ENCODE peak calls at places on chromosomes 16 and 17, in five cellular contexts. Y is A549, C is HCT116, B is transverse colon, F is heart left ventricle. Q is an unnamed sample.

GRCh38 chr17:31390748-31391495 is 553 bp upstream of the RAB11FIP4 start:
- DNase-seq in C (no peak), Y (no peak), B (no peak), F (no peak), Q (peak; percentile 42)

GRCh38 chr16:49050607-49051006 is 231.0 kb downstream of the CBLN1 start:
- DNase-seq in Y (no peak), C (no peak), B (no peak), F (no peak), Q (no peak)

GRCh38 chr16:2424061-2425007 is 4.9 kb upstream of the CCNF start:
- DNase-seq in Y (no peak), F (no peak), B (no peak), C (no peak), Q (no peak)

GRCh38 chr16:2142942-2143868 is 5.2 kb upstream of the RAB26 start:
- DNase-seq in Y (no peak), F (no peak), B (no peak), C (no peak), Q (peak; percentile 18)

GRCh38 chr16:65101009-65101408 is 20.9 kb downstream of the CDH11 start:
- DNase-seq in F (no peak), Y (no peak), C (no peak), B (no peak), Q (no peak)

GRCh38 chr16:70790815-70791214 is 10.1 kb downstream of the VAC14 start:
- DNase-seq in Y (no peak), B (no peak), F (no peak), C (no peak), Q (no peak)

GRCh38 chr17:37828313-37829124 is 83.7 kb upstream of the HNF1B start:
- DNase-seq in F (no peak), B (no peak), C (no peak), Y (peak; percentile 77), Q (no peak)

GRCh38 chr17:14051692-14052091 is 17.6 kb upstream of the COX10 start:
- DNase-seq in C (no peak), B (no peak), F (no peak), Y (no peak), Q (no peak)

GRCh38 chr17:83080641-83081560 is 1.5 kb downstream of the METRNL start:
- DNase-seq in B (peak; percentile 52), F (no peak), C (no peak), Y (no peak), Q (no peak)

GRCh38 chr17:67469208-67469980 is 92.3 kb downstream of the PITPNC1 start:
- DNase-seq in B (no peak), F (no peak), Y (no peak), C (no peak), Q (no peak)

GRCh38 chr16:50520451-50521245 is 27.5 kb upstream of the NKD1 start:
- DNase-seq in C (no peak), B (no peak), Y (no peak), F (no peak), Q (peak; percentile 19)

GRCh38 chr16:88971371-88972097 is 5.5 kb downstream of the CBFA2T3 start:
- DNase-seq in Y (no peak), F (no peak), B (peak; percentile 70), C (no peak), Q (no peak)

GRCh38 chr17:17173921-17174320 is 32.2 kb downstream of the PLD6 start:
- DNase-seq in C (no peak), F (no peak), B (no peak), Y (no peak), Q (no peak)

GRCh38 chr16:4272114-4272954 is 489 bp downstream of the TFAP4 start:
- DNase-seq in F (peak; percentile 73), Y (peak; percentile 44), C (no peak), B (peak; percentile 52), Q (peak; percentile 67)

GRCh38 chr17:38970128-38970527 is 2.9 kb upstream of the FBXO47 start:
- DNase-seq in Y (no peak), C (no peak), F (no peak), B (no peak), Q (no peak)

GRCh38 chr17:5044630-5045029 is 9.4 kb upstream of the SLC52A1 start:
- DNase-seq in Y (no peak), C (no peak), F (no peak), B (no peak), Q (no peak)

GRCh38 chr16:66131156-66131807 is 235.2 kb upstream of the CDH5 start:
- DNase-seq in Y (no peak), F (no peak), C (no peak), B (no peak), Q (no peak)

GRCh38 chr17:81635431-81635830 is 1.5 kb downstream of the NPLOC4 start:
- DNase-seq in C (peak; percentile 51), B (peak; percentile 50), F (no peak), Y (no peak), Q (no peak)

GRCh38 chr17:78185981-78186688 is 717 bp downstream of the TK1 start:
- DNase-seq in F (no peak), B (peak; percentile 74), C (no peak), Y (peak; percentile 73), Q (no peak)

GRCh38 chr17:78184311-78184710 is 2.5 kb downstream of the TK1 start:
- DNase-seq in C (no peak), Y (no peak), F (no peak), B (no peak), Q (no peak)

GRCh38 chr17:78184868-78185267 is 2.0 kb downstream of the TK1 start:
- DNase-seq in F (no peak), Y (no peak), C (no peak), B (no peak), Q (peak; percentile 85)

GRCh38 chr17:78182504-78182903 is 4.3 kb downstream of the TK1 start:
- DNase-seq in F (no peak), C (no peak), Y (no peak), B (no peak), Q (no peak)

GRCh38 chr17:78186689-78187595 is at the start of the genes AFMID and TK1:
- DNase-seq in F (peak; percentile 96), B (peak; percentile 99), Y (peak; percentile 100), C (peak; percentile 99), Q (peak; percentile 99)
- TF ChIP-seq POLR2A in F (peak; percentile 87), B (peak; percentile 72), Y (peak; percentile 95), C (peak; percentile 99), Q (peak; percentile 85)

DNA sequence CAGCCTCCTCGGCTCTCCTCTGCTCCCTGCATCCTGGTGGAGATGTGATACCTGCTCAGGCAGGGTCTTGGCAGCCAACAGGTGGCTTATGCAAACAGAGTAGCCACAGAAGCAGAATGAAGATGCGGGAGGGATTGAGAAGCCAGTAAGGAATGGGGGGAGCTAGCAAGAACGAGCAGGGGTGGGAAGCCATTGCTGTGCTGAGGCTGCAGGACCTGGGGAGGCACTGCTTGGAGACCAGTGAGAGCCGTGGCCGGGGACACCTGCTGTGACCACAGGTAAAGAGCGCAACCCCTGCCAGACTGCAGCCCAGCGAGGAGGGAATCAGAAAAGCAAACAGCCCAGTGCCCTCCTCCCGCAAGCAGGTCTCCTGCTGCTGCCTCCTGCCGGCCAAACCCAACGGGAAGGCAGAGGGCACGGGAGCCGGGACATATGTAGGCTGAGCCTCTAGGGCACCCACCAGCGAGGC is 14.7 kb downstream of the AIPL1 start:
- DNase-seq in B (no peak), C (no peak), Y (peak; percentile 38), F (no peak), Q (no peak)
- TF ChIP-seq CTCF in B (no peak), C (peak; percentile 60), Y (peak; percentile 40), F (peak; percentile 20), Q (peak; percentile 30)

GRCh38 chr17:1200440-1200839 is 20.7 kb upstream of the ABR start:
- DNase-seq in Y (no peak), F (no peak), C (no peak), B (no peak), Q (no peak)

GRCh38 chr17:1196946-1197345 is 17.2 kb upstream of the ABR start:
- DNase-seq in Y (no peak), B (no peak), F (no peak), C (no peak), Q (no peak)

GRCh38 chr17:1201132-1201702 is 21.4 kb upstream of the ABR start:
- DNase-seq in C (no peak), B (no peak), Y (no peak), F (no peak), Q (no peak)

GRCh38 chr17:1197781-1198490 is 18.2 kb upstream of the ABR start:
- DNase-seq in F (peak; percentile 82), B (peak; percentile 82), C (no peak), Y (no peak), Q (peak; percentile 74)

DNA sequence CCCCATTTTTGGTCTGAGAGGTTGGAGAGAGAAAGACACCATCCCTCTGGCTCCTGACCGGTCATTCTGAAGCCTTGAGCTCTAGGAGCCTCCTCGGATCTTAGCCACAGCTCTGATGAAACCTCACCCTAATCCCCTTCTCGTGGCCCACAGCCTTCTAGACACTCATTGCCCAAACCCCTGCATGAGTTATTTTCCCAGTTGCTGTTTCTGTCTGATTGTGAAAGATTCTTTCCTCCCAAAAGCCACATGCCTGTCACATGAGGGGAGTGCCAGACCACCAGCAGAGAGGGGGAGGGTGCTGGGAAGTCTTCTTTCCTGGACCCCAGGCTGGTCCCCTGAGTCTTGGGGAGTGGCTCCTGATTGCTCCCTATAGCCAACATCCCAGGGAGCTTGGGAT is 17.6 kb upstream of the ABR start:
- DNase-seq in B (no peak), F (no peak), C (no peak), Y (no peak), Q (no peak)
- H3K27ac ChIP-seq in B (peak overlapping the region; percentile 74), F (peak overlapping the region; percentile 42), C (no peak overlapping the region), Y (no peak overlapping the region), Q (no peak overlapping the region)

GRCh38 chr17:61565213-61565612 is 25.8 kb downstream of the NACA2 start:
- DNase-seq in C (no peak), F (no peak), Y (no peak), B (no peak), Q (no peak)

GRCh38 chr17:61570118-61570517 is 20.9 kb downstream of the NACA2 start:
- DNase-seq in B (no peak), C (peak; percentile 68), Y (no peak), F (no peak), Q (no peak)

GRCh38 chr17:61571624-61572023 is 19.4 kb downstream of the NACA2 start:
- DNase-seq in B (no peak), F (no peak), C (no peak), Y (no peak), Q (no peak)

GRCh38 chr17:61567045-61567802 is 23.8 kb downstream of the NACA2 start:
- DNase-seq in Y (peak; percentile 58), F (no peak), C (peak; percentile 90), B (no peak), Q (no peak)

GRCh38 chr17:61568219-61569072 is 22.6 kb downstream of the NACA2 start:
- DNase-seq in B (no peak), F (no peak), C (peak; percentile 95), Y (peak; percentile 94), Q (no peak)
- TF ChIP-seq POLR2A in B (no peak), F (no peak), C (no peak), Y (no peak), Q (no peak)

Q was measured in right lobe of liver.